ENCODE peak calls at places on chromosomes 4 and X, in eight cellular contexts. One of them, this sample, is unnamed.

GRCh38 chr4:82394896-82395295 is 21.1 kb upstream of the HNRNPD start:
- DNase-seq in body of pancreas: no peak
- DNase-seq in tibial artery: no peak
- DNase-seq in AG09309: no peak
- DNase-seq in BJ: no peak
- DNase-seq in mucosa of descending colon: no peak
- DNase-seq in A549: no peak
- DNase-seq in AG04450: no peak
- DNase-seq in this sample: no peak

GRCh38 chr4:173025131-173025530 is 143.5 kb upstream of the GALNT7 start:
- DNase-seq in body of pancreas: peak
- DNase-seq in tibial artery: peak
- DNase-seq in AG09309: peak
- DNase-seq in BJ: no peak
- DNase-seq in mucosa of descending colon: no peak
- DNase-seq in A549: peak
- DNase-seq in AG04450: peak
- DNase-seq in this sample: peak

GRCh38 chr4:3442959-3443749 is 1.4 kb downstream of the HGFAC start:
- DNase-seq in body of pancreas: peak
- DNase-seq in tibial artery: no peak
- DNase-seq in AG09309: no peak
- DNase-seq in BJ: no peak
- DNase-seq in mucosa of descending colon: peak
- DNase-seq in A549: peak
- DNase-seq in AG04450: no peak
- DNase-seq in this sample: no peak

GRCh38 chrX:2888309-2888708 is 40.8 kb downstream of the ARSD start:
- DNase-seq in body of pancreas: no peak
- DNase-seq in tibial artery: no peak
- DNase-seq in AG09309: no peak
- DNase-seq in BJ: no peak
- DNase-seq in mucosa of descending colon: no peak
- DNase-seq in A549: no peak
- DNase-seq in AG04450: no peak
- DNase-seq in this sample: no peak

GRCh38 chr4:77593101-77593500 is 12.5 kb upstream of the CXCL13 start:
- DNase-seq in body of pancreas: no peak
- DNase-seq in tibial artery: no peak
- DNase-seq in AG09309: no peak
- DNase-seq in BJ: no peak
- DNase-seq in mucosa of descending colon: no peak
- DNase-seq in A549: no peak
- DNase-seq in AG04450: no peak
- DNase-seq in this sample: no peak

GRCh38 chr4:179662522-179662921 is 2220.3 kb upstream of the AGA start:
- DNase-seq in body of pancreas: no peak
- DNase-seq in tibial artery: no peak
- DNase-seq in AG09309: no peak
- DNase-seq in BJ: no peak
- DNase-seq in mucosa of descending colon: no peak
- DNase-seq in A549: no peak
- DNase-seq in AG04450: peak
- DNase-seq in this sample: no peak

GRCh38 chrX:7996414-7996813 is 69.2 kb upstream of the PNPLA4 start:
- DNase-seq in body of pancreas: peak
- DNase-seq in tibial artery: no peak
- DNase-seq in AG09309: no peak
- DNase-seq in BJ: no peak
- DNase-seq in mucosa of descending colon: no peak
- DNase-seq in A549: no peak
- DNase-seq in AG04450: no peak
- DNase-seq in this sample: no peak

GRCh38 chr4:125952631-125953030 is 637.9 kb downstream of the FAT4 start:
- DNase-seq in body of pancreas: no peak
- DNase-seq in tibial artery: no peak
- DNase-seq in AG09309: no peak
- DNase-seq in BJ: no peak
- DNase-seq in mucosa of descending colon: no peak
- DNase-seq in A549: no peak
- DNase-seq in AG04450: no peak
- DNase-seq in this sample: no peak

GRCh38 chr4:42605264-42605663 is 51.6 kb downstream of the ATP8A1 start:
- DNase-seq in body of pancreas: no peak
- DNase-seq in tibial artery: no peak
- DNase-seq in AG09309: no peak
- DNase-seq in BJ: no peak
- DNase-seq in mucosa of descending colon: no peak
- DNase-seq in A549: no peak
- DNase-seq in AG04450: no peak
- DNase-seq in this sample: no peak

GRCh38 chr4:7786040-7786439 is 153.6 kb downstream of the AFAP1 start:
- DNase-seq in body of pancreas: no peak
- DNase-seq in tibial artery: no peak
- DNase-seq in AG09309: no peak
- DNase-seq in BJ: no peak
- DNase-seq in mucosa of descending colon: no peak
- DNase-seq in A549: no peak
- DNase-seq in AG04450: no peak
- DNase-seq in this sample: no peak

GRCh38 chr4:48047421-48047844 is 30.9 kb downstream of the NIPAL1 start:
- DNase-seq in body of pancreas: no peak
- DNase-seq in tibial artery: no peak
- DNase-seq in AG09309: no peak
- DNase-seq in BJ: no peak
- DNase-seq in mucosa of descending colon: no peak
- DNase-seq in A549: no peak
- DNase-seq in AG04450: no peak
- DNase-seq in this sample: no peak

GRCh38 chr4:168221298-168221697 is 97.3 kb downstream of the DDX60 start:
- DNase-seq in body of pancreas: peak
- DNase-seq in tibial artery: no peak
- DNase-seq in AG09309: peak
- DNase-seq in BJ: peak
- DNase-seq in mucosa of descending colon: no peak
- DNase-seq in A549: no peak
- DNase-seq in AG04450: peak
- DNase-seq in this sample: peak

GRCh38 chr4:168765726-168766125 is 244.3 kb downstream of the CBR4 start:
- DNase-seq in body of pancreas: no peak
- DNase-seq in tibial artery: peak
- DNase-seq in AG09309: peak
- DNase-seq in BJ: no peak
- DNase-seq in mucosa of descending colon: peak
- DNase-seq in A549: no peak
- DNase-seq in AG04450: no peak
- DNase-seq in this sample: no peak

GRCh38 chrX:143634701-143635442 is 1.0 kb downstream of the SLITRK4 start:
- DNase-seq in body of pancreas: peak
- DNase-seq in tibial artery: no peak
- DNase-seq in AG09309: no peak
- DNase-seq in BJ: no peak
- DNase-seq in mucosa of descending colon: peak
- DNase-seq in A549: no peak
- DNase-seq in AG04450: no peak
- DNase-seq in this sample: no peak

GRCh38 chr4:119286377-119287002 is 35.4 kb downstream of the FABP2 start:
- DNase-seq in body of pancreas: no peak
- DNase-seq in tibial artery: no peak
- DNase-seq in AG09309: peak
- DNase-seq in BJ: peak
- DNase-seq in mucosa of descending colon: no peak
- DNase-seq in A549: no peak
- DNase-seq in AG04450: peak
- DNase-seq in this sample: no peak

GRCh38 chr4:15020502-15021286 is 18.4 kb downstream of the CPEB2 start:
- DNase-seq in body of pancreas: no peak
- DNase-seq in tibial artery: no peak
- DNase-seq in AG09309: no peak
- DNase-seq in BJ: no peak
- DNase-seq in mucosa of descending colon: no peak
- DNase-seq in A549: no peak
- DNase-seq in AG04450: no peak
- DNase-seq in this sample: no peak
- H3K4me3 ChIP-seq in body of pancreas: no peak
- H3K4me3 ChIP-seq in tibial artery: no peak
- H3K4me3 ChIP-seq in AG09309: no peak
- H3K4me3 ChIP-seq in BJ: no peak
- H3K4me3 ChIP-seq in mucosa of descending colon: no peak
- H3K4me3 ChIP-seq in A549: no peak
- H3K4me3 ChIP-seq in AG04450: no peak
- H3K4me3 ChIP-seq in this sample: no peak

DNA sequence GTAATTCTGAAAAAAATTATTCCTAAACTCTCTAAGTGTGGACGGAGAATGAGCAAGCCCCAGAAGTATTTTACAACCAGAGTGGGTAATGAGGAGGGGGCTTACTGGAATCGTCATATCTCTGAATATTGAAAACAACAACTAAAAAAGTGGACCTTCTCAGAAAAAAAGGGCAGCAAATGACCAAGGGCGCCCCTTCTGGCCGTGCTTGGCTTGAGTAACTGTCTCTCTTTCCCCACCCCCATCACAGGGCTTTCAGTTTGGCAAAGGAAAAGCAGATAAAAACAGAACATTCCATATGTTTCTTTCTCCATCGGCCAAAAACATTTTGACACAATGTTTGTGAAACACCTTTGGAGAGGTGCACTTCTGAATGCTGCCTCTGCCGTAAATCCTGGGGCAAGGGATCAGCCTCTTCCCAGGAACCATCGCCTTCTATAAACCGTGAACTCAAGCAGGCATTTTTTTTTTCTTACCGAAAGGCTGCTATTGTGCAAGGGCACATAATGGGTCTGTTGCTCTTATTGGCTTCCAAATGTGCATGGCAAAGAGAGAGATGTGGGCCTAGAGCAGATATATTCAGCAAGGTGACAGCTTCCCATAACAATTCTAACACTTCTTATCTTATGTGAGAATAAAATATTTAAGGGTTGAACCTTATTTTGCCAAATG is 115.4 kb downstream of the PARM1 start:
- DNase-seq in body of pancreas: no peak
- DNase-seq in tibial artery: no peak
- DNase-seq in AG09309: no peak
- DNase-seq in BJ: no peak
- DNase-seq in mucosa of descending colon: no peak
- DNase-seq in A549: peak
- DNase-seq in AG04450: no peak
- DNase-seq in this sample: no peak
- TF ChIP-seq CTCF in body of pancreas: no peak
- TF ChIP-seq CTCF in tibial artery: no peak
- TF ChIP-seq CTCF in AG09309: no peak
- TF ChIP-seq CTCF in BJ: peak
- TF ChIP-seq CTCF in mucosa of descending colon: no peak
- TF ChIP-seq CTCF in A549: no peak
- TF ChIP-seq CTCF in AG04450: peak
- TF ChIP-seq CTCF in this sample: no peak

GRCh38 chrX:50469206-50469605 is 1.4 kb downstream of the DGKK start:
- DNase-seq in body of pancreas: no peak
- DNase-seq in tibial artery: no peak
- DNase-seq in AG09309: no peak
- DNase-seq in BJ: no peak
- DNase-seq in mucosa of descending colon: no peak
- DNase-seq in A549: no peak
- DNase-seq in AG04450: no peak
- DNase-seq in this sample: no peak

GRCh38 chrX:50471390-50471789 is 765 bp upstream of the DGKK start:
- DNase-seq in body of pancreas: no peak
- DNase-seq in tibial artery: no peak
- DNase-seq in AG09309: no peak
- DNase-seq in BJ: no peak
- DNase-seq in mucosa of descending colon: no peak
- DNase-seq in A549: no peak
- DNase-seq in AG04450: no peak
- DNase-seq in this sample: no peak

GRCh38 chrX:50475208-50475607 is 4.6 kb upstream of the DGKK start:
- DNase-seq in body of pancreas: no peak
- DNase-seq in tibial artery: no peak
- DNase-seq in AG09309: no peak
- DNase-seq in BJ: no peak
- DNase-seq in mucosa of descending colon: no peak
- DNase-seq in A549: no peak
- DNase-seq in AG04450: no peak
- DNase-seq in this sample: no peak

DNA sequence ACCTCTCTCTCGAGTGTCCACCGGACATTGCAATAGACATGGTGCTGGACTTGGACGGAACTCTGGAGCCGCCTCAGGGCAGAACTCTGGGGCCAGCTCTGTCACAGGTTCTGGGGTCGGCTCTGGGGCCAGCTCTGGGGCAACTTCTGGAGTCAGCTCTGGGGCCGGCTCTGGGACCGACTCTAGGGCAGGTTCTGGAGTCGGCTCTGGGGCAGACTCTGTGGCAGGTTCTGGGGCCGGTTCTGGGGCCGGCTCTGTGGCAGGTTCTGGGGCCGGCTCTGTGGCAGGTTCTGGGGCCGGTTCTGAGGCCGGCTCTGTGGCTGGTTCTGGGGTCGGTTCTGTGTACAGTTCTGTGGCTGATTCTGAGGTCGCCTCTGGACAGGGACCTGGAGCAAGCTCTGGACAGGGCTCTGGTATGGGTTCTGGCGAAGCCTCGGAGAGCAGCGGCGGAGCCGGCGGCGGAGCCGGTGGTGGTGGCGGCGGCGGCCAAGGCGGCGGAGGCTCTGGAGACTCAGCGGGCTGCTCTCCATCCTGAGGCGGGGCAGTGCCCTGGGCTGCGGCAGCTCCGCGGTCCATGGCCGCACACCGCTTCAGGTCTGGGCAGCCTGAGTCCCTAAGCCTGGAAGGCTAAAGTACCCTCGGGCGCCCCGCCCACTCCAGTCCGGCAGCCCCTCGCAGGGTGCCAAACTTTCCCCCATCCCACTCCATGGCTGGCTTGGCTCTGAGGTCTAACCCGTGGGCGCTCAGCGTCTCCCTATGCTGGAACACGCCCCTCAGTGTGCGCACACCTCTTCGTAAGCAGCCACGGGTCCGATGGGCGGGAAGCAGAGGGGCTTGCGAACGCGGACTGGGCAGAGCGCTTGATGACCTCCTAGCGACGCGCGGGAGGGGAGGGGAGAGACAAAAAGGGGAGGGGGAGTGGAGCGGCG is at the start of gene DGKK:
- DNase-seq in body of pancreas: no peak
- DNase-seq in tibial artery: no peak
- DNase-seq in AG09309: no peak
- DNase-seq in BJ: no peak
- DNase-seq in mucosa of descending colon: no peak
- DNase-seq in A549: no peak
- DNase-seq in AG04450: no peak
- DNase-seq in this sample: no peak
- H3K4me3 ChIP-seq in body of pancreas: no peak
- H3K4me3 ChIP-seq in tibial artery: no peak
- H3K4me3 ChIP-seq in AG09309: no peak
- H3K4me3 ChIP-seq in BJ: no peak
- H3K4me3 ChIP-seq in mucosa of descending colon: no peak
- H3K4me3 ChIP-seq in A549: peak
- H3K4me3 ChIP-seq in AG04450: no peak
- H3K4me3 ChIP-seq in this sample: no peak

DNA sequence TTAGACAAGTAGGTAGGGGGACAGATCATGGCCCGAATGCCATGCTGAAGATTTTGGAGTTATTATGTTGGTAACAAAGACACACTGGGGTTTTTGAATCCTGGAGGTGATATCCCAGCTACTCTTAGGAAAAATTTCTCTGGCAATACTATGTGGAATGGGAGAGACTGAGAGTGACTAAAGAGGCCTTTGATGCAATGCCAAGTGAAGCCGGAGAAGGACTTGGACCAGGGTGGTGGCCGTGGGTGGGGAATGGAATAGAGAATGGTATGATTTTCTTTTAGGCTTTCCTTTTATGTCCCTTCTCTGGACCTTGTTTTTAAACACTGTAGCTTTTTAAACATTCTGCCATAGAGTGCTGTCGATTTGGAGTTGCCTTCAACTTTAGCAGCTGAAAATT is 141.6 kb downstream of the DCLK2 start:
- DNase-seq in body of pancreas: no peak
- DNase-seq in tibial artery: no peak
- DNase-seq in AG09309: no peak
- DNase-seq in BJ: no peak
- DNase-seq in mucosa of descending colon: no peak
- DNase-seq in A549: no peak
- DNase-seq in AG04450: no peak
- DNase-seq in this sample: no peak
- TF ChIP-seq CTCF in body of pancreas: no peak
- TF ChIP-seq CTCF in tibial artery: no peak
- TF ChIP-seq CTCF in AG09309: no peak
- TF ChIP-seq CTCF in BJ: no peak
- TF ChIP-seq CTCF in mucosa of descending colon: no peak
- TF ChIP-seq CTCF in A549: no peak
- TF ChIP-seq CTCF in AG04450: no peak
- TF ChIP-seq CTCF in this sample: no peak